ENCODE peak calls at places on chromosomes 3 and 15, in four cellular contexts. D is spleen, C is tibial artery, Q is GM23338. X is an unnamed sample.

GRCh38 chr3:11452988-11453847 is 181.0 kb downstream of the ATG7 start:
- DNase-seq in D (no peak), C (no peak), Q (no peak), X (no peak)

GRCh38 chr3:125072749-125073404 is 17.1 kb upstream of the HEG1 start:
- DNase-seq in D (no peak), C (no peak), Q (no peak), X (no peak)

GRCh38 chr3:69983546-69984265 is 15.8 kb upstream of the SAMMSON start:
- DNase-seq in D (no peak), C (no peak), Q (no peak), X (no peak)

GRCh38 chr3:189787622-189788021 is 156.4 kb downstream of the TP63 start:
- DNase-seq in D (no peak), C (no peak), Q (no peak), X (no peak)

GRCh38 chr3:66048051-66048395 is 9.3 kb upstream of the MAGI1 start:
- DNase-seq in D (no peak), C (no peak), Q (no peak), X (no peak)

GRCh38 chr3:115930922-115931321 is 307.6 kb downstream of the GAP43 start:
- DNase-seq in D (no peak), C (no peak), Q (no peak), X (no peak)

GRCh38 chr15:82140859-82141258 is 95.0 kb upstream of the MEX3B start:
- DNase-seq in D (no peak), C (no peak), Q (no peak), X (peak; percentile 14)

GRCh38 chr15:70299931-70300858 is 202.5 kb upstream of the TLE3 start:
- DNase-seq in D (peak; percentile 87), C (no peak), Q (no peak), X (no peak)

GRCh38 chr15:69410290-69410874 is 3.8 kb upstream of the KIF23 start:
- DNase-seq in D (peak; percentile 51), C (no peak), Q (peak; percentile 67), X (no peak)

GRCh38 chr3:173660645-173661299 is 263.2 kb downstream of the NLGN1 start:
- DNase-seq in D (no peak), C (no peak), Q (no peak), X (no peak)

GRCh38 chr3:52295809-52296208 is 8.2 kb downstream of the GLYCTK start:
- DNase-seq in D (no peak), C (no peak), Q (no peak), X (no peak)

GRCh38 chr15:89149501-89150101 is 61.3 kb downstream of the ABHD2 start:
- DNase-seq in D (no peak), C (no peak), Q (no peak), X (peak; percentile 45)

GRCh38 chr15:25909806-25910205 is 46.7 kb upstream of the ATP10A start:
- DNase-seq in D (no peak), C (no peak), Q (no peak), X (no peak)
- TF ChIP-seq CTCF in D (no peak), C (no peak), Q (no peak), X (no peak)

GRCh38 chr3:98580774-98581365 is 12.5 kb downstream of the CPOX start:
- DNase-seq in D (no peak), C (no peak), Q (no peak), X (no peak)
- H3K36me3 ChIP-seq in D (peaks cover 3% of the 10 kb centered on the region), C (peaks cover 20% of the 10 kb centered on the region), Q (peaks cover 54% of the 10 kb centered on the region), X (no peaks in the 10 kb centered on the region)

GRCh38 chr3:174756200-174756829 is 102.8 kb upstream of the NAALADL2 start:
- DNase-seq in D (no peak), C (no peak), Q (no peak), X (no peak)
- TF ChIP-seq CTCF in D (no peak), C (no peak), Q (no peak), X (no peak)

DNA sequence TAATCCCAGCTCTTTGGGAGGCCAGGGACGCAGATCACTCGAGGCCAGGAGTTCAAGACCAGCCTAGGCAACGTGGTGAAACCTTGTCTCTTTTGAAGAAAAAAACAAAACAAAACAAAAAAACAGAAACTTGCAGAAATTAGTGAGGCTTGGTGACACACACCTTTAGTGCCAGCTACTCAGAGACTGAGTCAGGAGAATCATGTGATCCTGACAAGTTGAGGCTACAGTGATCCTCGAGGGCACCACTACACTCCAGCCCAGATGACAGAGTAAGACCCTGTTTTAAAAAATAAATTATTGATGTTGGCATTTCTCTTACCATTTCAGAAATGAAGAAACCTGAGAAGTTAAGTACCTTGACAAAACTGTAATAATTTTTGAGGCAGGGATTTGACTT is 44.6 kb upstream of the CCNB2 start:
- DNase-seq in D (no peak), C (no peak), Q (no peak), X (no peak)
- H3K36me3 ChIP-seq in D (peaks cover 3% of the 10 kb centered on the region), C (peaks cover 61% of the 10 kb centered on the region), Q (peaks cover 32% of the 10 kb centered on the region), X (no peaks in the 10 kb centered on the region)

X was measured in prostate gland.